ENCODE peak calls at places on chromosomes 13 and 19, in seven cellular contexts. Q is tibial nerve, L is suprapubic skin, E is thyroid gland, K is heart left ventricle, F is adrenal gland, O is A549. R is an unnamed sample. For H3K9me3, the result is how much of the 10 kb centered on the place peaks cover.

GRCh38 chr19:7540761-7541480 is 5.4 kb downstream of the PNPLA6 start:
- DNase-seq in F (peak), K (no peak), Q (no peak), L (no peak), E (no peak), O (peak), R (no peak)

GRCh38 chr19:50204811-50205675 is 1.6 kb downstream of the MYH14 start:
- DNase-seq in E (peak), Q (no peak), F (no peak), K (peak), L (peak), O (no peak), R (peak)

GRCh38 chr19:16139752-16140151 is 3.7 kb upstream of the HSH2D start:
- DNase-seq in Q (no peak), K (no peak), E (no peak), L (no peak), O (no peak), F (no peak), R (no peak)

GRCh38 chr19:51691122-51692064 is 1.7 kb upstream of the SPACA6 start:
- DNase-seq in K (no peak), F (no peak), O (peak), L (no peak), Q (no peak), E (no peak), R (no peak)

GRCh38 chr19:27762933-27763332 is 1450.0 kb downstream of the UQCRFS1 start:
- DNase-seq in F (peak), O (no peak), Q (no peak), E (no peak), K (no peak), L (no peak), R (no peak)

GRCh38 chr13:107574517-107575215 is 640.7 kb downstream of the LIG4 start:
- DNase-seq in E (no peak), K (no peak), O (no peak), Q (no peak), L (no peak), F (no peak), R (no peak)

GRCh38 chr13:42001580-42001979 is 40.7 kb upstream of the VWA8 start:
- DNase-seq in O (peak), L (no peak), F (no peak), E (peak), Q (no peak), K (no peak), R (no peak)

GRCh38 chr19:12481781-12482504 is 2.7 kb downstream of the ZNF709 start:
- DNase-seq in L (no peak), K (no peak), E (no peak), Q (no peak), O (no peak), F (no peak), R (no peak)

GRCh38 chr19:46225558-46226004 is 4.0 kb upstream of the IGFL1 start:
- DNase-seq in L (no peak), K (no peak), F (peak), E (peak), O (no peak), Q (no peak), R (no peak)

GRCh38 chr13:109465151-109465550 is 321.2 kb downstream of the IRS2 start:
- DNase-seq in Q (no peak), O (peak), E (no peak), K (no peak), F (no peak), L (no peak), R (no peak)

GRCh38 chr19:12773571-12773970 is 1.8 kb downstream of the HOOK2 start:
- DNase-seq in E (no peak), Q (no peak), F (no peak), O (peak), K (peak), L (no peak), R (no peak)

GRCh38 chr19:52946322-52947310 is 16.1 kb downstream of the ZNF816 start:
- DNase-seq in F (no peak), Q (no peak), E (peak), L (no peak), O (no peak), K (peak), R (peak)

GRCh38 chr19:35045667-35046300 is 4.3 kb downstream of the HPN start:
- DNase-seq in O (peak), L (no peak), F (peak), E (peak), K (peak), Q (no peak), R (no peak)

GRCh38 chr19:49949735-49950589 is 11.0 kb downstream of the SIGLEC11 start:
- DNase-seq in E (no peak), K (no peak), F (no peak), O (no peak), Q (no peak), L (no peak), R (no peak)

GRCh38 chr13:48573213-48573612 is 40.3 kb upstream of the RCBTB2 start:
- DNase-seq in K (no peak), L (no peak), F (no peak), Q (no peak), E (no peak), O (no peak), R (no peak)

GRCh38 chr19:4504297-4504701 is 14.0 kb downstream of the PLIN4 start:
- DNase-seq in K (no peak), L (no peak), O (no peak), F (no peak), Q (no peak), E (no peak), R (no peak)

GRCh38 chr13:99421758-99422555 is 79.3 kb upstream of the TM9SF2 start:
- DNase-seq in F (no peak), K (no peak), O (no peak), E (no peak), Q (no peak), L (peak), R (peak)

GRCh38 chr19:7211191-7211988 is 82.8 kb downstream of the INSR start:
- DNase-seq in O (no peak), K (peak), Q (no peak), L (no peak), F (peak), E (no peak), R (peak)

GRCh38 chr13:103157034-103157433 is 90.8 kb upstream of the SLC10A2 start:
- DNase-seq in O (no peak), K (no peak), E (no peak), Q (no peak), F (no peak), L (no peak), R (no peak)

GRCh38 chr13:108959254-108959653 is 329.8 kb downstream of the MYO16 start:
- DNase-seq in E (no peak), F (no peak), L (no peak), Q (no peak), O (no peak), K (no peak), R (no peak)

GRCh38 chr19:48393559-48394330 is at the start of gene GRIN2D:
- DNase-seq in L (no peak), E (no peak), Q (no peak), O (peak), F (no peak), K (no peak), R (no peak)

GRCh38 chr19:14561832-14562351 is 10.0 kb downstream of the NDUFB7 start:
- DNase-seq in F (no peak), K (peak), O (no peak), L (no peak), E (no peak), Q (no peak), R (peak)

GRCh38 chr13:20412761-20413355 is 112.8 kb downstream of the CRYL1 start:
- DNase-seq in E (no peak), O (no peak), L (no peak), Q (no peak), K (no peak), F (no peak), R (no peak)

GRCh38 chr13:98089826-98090225 is 53.1 kb upstream of the FARP1 start:
- DNase-seq in Q (no peak), O (no peak), E (no peak), L (no peak), K (no peak), F (no peak), R (no peak)

GRCh38 chr19:38671654-38672053 is 24.2 kb downstream of the ACTN4 start:
- DNase-seq in E (no peak), L (no peak), O (no peak), Q (no peak), K (no peak), F (no peak), R (no peak)

GRCh38 chr19:35005256-35005977 is 5.3 kb downstream of the GRAMD1A start:
- DNase-seq in E (no peak), K (peak), L (no peak), Q (no peak), F (no peak), O (no peak), R (no peak)

GRCh38 chr19:42466521-42467436 is 24.0 kb upstream of the CXCL17 start:
- DNase-seq in Q (no peak), O (no peak), L (no peak), K (no peak), E (no peak), F (peak), R (no peak)

GRCh38 chr19:597406-598315 is 8.0 kb downstream of the HCN2 start:
- DNase-seq in F (no peak), Q (no peak), K (no peak), O (no peak), L (no peak), E (no peak), R (no peak)

GRCh38 chr13:59112375-59112774 is 1051.4 kb downstream of the DIAPH3 start:
- DNase-seq in Q (no peak), K (no peak), O (peak), E (no peak), L (peak), F (peak), R (no peak)

GRCh38 chr19:38862321-38863059 is 12.7 kb upstream of the HNRNPL start:
- DNase-seq in K (no peak), Q (no peak), F (peak), E (peak), O (peak), L (no peak), R (no peak)

GRCh38 chr13:31947105-31947504 is 84.5 kb upstream of the FRY start:
- DNase-seq in K (no peak), Q (no peak), E (peak), F (no peak), O (no peak), L (no peak), R (no peak)

GRCh38 chr19:10289836-10290438 is at the start of gene ICAM5:
- DNase-seq in L (no peak), K (no peak), O (peak), Q (no peak), E (no peak), F (no peak), R (no peak)

GRCh38 chr13:108895220-108895704 is 265.9 kb downstream of the MYO16 start:
- DNase-seq in E (no peak), O (peak), K (no peak), Q (no peak), F (no peak), L (no peak), R (no peak)

GRCh38 chr19:6071103-6071485 is 39.2 kb downstream of the RFX2 start:
- DNase-seq in L (peak), E (no peak), F (peak), Q (no peak), K (no peak), O (no peak), R (no peak)

GRCh38 chr19:19292607-19293006 is 19.5 kb upstream of the TM6SF2 start:
- DNase-seq in K (no peak), L (no peak), E (no peak), O (no peak), Q (no peak), F (no peak), R (no peak)

GRCh38 chr13:109785892-109786450 is 412 bp downstream of the IRS2 start:
- DNase-seq in L (no peak), Q (no peak), K (peak), O (no peak), E (peak), F (no peak), R (no peak)

GRCh38 chr19:10780368-10780767 is 55.6 kb downstream of the TMED1 start:
- DNase-seq in L (no peak), K (peak), O (no peak), Q (no peak), E (no peak), F (peak), R (no peak)

DNA sequence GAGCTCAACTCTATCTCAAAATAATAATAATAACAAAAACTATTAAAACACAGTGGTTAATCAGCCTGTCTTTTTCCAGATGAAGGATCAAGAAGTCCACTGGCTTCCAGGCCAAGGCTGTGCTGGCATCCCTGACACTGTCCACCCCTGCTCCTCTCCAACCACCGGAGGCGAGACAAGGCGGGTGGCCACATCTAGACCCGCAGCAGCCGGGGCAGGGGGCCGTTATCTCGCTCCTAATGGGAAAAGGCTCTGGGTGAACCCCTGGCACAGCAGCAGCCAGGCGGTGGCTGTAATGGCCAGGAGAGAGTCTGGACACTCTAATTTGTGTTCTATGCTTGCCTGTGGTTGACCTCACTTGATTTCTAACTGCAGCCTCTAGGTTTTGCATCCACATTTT is 158.0 kb upstream of the SOX1 start:
- DNase-seq in Q (no peak), L (no peak), K (no peak), E (no peak), F (no peak), O (no peak), R (no peak)
- H3K9me3 ChIP-seq in Q (under half), L (under half), K (under half), E (under half), F (under half), O (under half), R (under half)

GRCh38 chr13:82674546-82674945 is 1207.7 kb downstream of the SLITRK1 start:
- DNase-seq in O (no peak), Q (no peak), F (no peak), K (no peak), L (no peak), E (no peak), R (no peak)
- TF ChIP-seq POLR2A in O (no peak), Q (no peak), F (no peak), K (no peak), L (no peak), E (no peak), R (no peak)

DNA sequence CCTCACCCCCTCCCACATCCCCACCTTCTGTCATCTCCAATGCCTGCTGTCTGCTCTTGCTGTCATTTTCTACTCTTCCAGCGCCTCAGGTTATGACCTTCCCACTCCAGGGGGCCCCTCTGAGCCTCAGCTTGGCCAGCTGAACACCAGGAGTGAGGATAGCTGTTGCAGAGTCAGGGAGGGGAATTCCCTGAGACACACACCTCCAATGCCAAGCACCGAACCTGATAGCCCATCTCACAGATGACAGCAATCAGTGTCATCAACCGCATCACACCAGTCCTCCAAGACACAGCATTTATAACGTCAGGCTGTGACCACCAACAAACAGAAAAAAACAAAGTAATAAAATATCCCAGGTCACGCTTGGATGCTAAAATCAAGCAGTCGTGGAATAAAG is 193.5 kb downstream of the ZNF536 start:
- DNase-seq in O (no peak), K (no peak), L (peak), Q (no peak), E (no peak), F (no peak), R (no peak)
- H3K9me3 ChIP-seq in O (under half), K (under half), L (under half), Q (under half), E (under half), F (under half), R (under half)

DNA sequence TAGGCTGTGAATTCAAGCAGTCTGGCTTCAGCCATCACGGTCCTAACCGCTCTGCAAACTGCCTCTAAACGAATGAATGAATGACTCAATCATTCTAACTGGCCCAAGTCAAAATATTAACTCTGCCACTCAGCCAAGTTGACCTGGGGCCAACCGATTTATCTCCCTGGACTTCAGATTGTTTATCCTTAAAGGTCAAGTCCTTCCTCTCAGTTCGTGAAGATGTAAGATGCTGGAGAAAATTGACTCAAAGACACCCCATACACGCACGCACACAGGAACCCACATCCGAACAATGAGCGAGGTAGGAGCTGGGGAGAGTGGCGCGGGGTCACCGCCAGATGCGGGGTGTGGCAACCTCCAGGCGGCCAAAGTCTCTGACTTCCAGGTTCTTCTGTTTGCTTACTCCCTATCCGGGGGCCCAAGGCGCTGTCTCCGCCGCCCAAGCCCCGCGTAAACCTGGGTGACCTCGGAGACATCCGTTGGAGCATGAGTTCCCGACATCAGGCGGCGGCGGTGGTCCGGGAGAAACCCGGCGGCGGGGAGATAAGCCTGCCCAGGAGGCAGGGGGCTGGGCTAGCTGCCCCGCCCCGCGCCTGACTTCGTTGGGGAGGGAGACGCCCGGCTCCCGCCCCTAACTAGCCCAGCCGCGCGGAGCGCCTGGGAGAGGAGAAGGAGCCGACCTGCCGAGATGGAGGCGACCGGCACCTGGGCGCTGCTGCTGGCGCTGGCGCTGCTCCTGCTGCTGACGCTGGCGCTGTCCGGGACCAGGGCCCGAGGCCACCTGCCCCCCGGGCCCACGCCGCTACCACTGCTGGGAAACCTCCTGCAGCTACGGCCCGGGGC is at the start of gene CYP2S1:
- DNase-seq in E (no peak), K (no peak), L (no peak), O (peak), Q (no peak), F (no peak), R (peak)
- TF ChIP-seq POLR2A in E (no peak), K (no peak), L (no peak), O (peak), Q (no peak), F (no peak), R (no peak)

DNA sequence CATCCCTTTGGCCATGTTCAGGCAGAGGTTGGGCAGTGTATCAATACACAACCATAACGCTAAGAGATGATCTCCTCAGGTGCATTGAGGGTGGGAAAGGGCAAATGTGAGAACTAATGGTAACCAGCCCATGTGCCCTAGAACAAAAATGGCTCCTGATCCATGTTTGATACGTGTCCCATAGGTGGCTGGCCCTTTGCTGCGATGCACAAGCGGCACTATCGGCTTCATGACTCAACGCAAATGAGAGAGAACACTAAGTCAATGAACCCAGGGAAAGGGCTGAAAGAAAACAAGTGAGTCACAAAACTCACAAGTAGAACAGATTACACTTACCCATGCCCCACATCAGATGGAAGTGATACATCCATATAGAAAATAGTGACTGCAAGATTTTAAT is 201.7 kb downstream of the ABCC4 start:
- DNase-seq in O (peak), K (no peak), L (no peak), F (no peak), E (no peak), Q (no peak), R (peak)
- H3K9me3 ChIP-seq in O (under half), K (under half), L (under half), F (under half), E (under half), Q (under half), R (under half)

DNA sequence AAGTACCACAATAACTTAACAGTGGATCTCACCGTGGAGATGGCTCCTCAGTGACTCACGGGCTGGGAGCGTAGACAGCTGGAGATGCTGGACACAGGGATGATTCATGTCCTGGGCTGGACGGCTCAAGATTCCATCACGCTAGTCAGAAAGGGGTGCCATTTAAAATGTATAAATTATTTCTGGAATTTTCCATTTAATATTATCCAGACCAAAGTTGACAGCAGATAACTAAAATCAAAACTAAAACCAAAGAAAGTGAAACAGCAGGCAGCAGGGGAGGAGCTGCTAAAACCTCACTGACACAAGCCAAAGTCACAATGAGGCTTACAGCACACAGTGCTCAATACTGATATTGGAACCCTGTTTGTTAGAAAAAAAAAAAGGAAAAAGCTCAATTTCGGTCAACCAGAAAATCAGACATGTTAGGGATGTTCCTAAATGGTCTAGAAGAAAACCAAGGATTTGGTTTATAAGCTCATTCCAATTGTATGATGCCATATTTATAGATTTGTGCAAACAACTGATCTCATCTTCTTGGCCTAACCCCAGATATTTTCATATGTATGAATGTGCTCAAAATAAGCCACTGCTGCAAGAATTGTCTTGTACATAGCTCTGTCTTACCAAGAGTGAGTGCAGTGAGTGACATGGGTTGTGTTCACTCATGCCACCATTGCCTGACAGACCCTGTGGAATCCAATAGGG is 111.8 kb downstream of the SACS start:
- DNase-seq in Q (no peak), L (peak), F (peak), K (peak), E (no peak), O (peak), R (no peak)
- TF ChIP-seq POLR2A in Q (no peak), L (no peak), F (no peak), K (no peak), E (no peak), O (no peak), R (no peak)

GRCh38 chr19:36997152-36997842 is 80.9 kb upstream of the ZNF420 start:
- DNase-seq in O (no peak), L (no peak), Q (no peak), K (no peak), F (no peak), E (no peak), R (no peak)
- H3K9me3 ChIP-seq in O (half or more), L (under half), Q (half or more), K (under half), F (under half), E (under half), R (half or more)